ENCODE peak calls at places on chromosomes 6 and 20, in seven cellular contexts. N is stimulated activated CD8-positive, alpha-beta memory T cell treated with anti-CD3 and anti-CD28 coated beads, Interleukin-7, amount 100 ng/mL, for 1 hour; X is H54; O is sigmoid colon; G is A172; K is H7; V is KBM-7. Z is an unnamed sample.

GRCh38 chr6:52554684-52555280 is 22.1 kb downstream of the TRAM2 start:
- DNase-seq in N (no peak), X (no peak), O (no peak), G (no peak), K (no peak), V (no peak), Z (no peak)

GRCh38 chr6:149097794-149098193 is 219.7 kb upstream of the TAB2 start:
- DNase-seq in N (no peak), X (no peak), O (no peak), G (no peak), K (no peak), V (no peak), Z (no peak)

GRCh38 chr20:46073443-46073842 is 16.3 kb downstream of the NCOA5 start:
- DNase-seq in N (no peak), X (no peak), O (no peak), G (no peak), K (no peak), V (no peak), Z (no peak)

GRCh38 chr6:107957165-107957908 is 671 bp downstream of the SEC63 start:
- DNase-seq in N (peak), X (no peak), O (peak), G (peak), K (peak), V (peak), Z (peak)

GRCh38 chr6:33752139-33753015 is 5.7 kb upstream of the IP6K3 start:
- DNase-seq in N (no peak), X (no peak), O (no peak), G (no peak), K (no peak), V (peak), Z (no peak)

GRCh38 chr20:62732766-62733165 is 24.1 kb downstream of the NTSR1 start:
- DNase-seq in N (no peak), X (no peak), O (peak), G (no peak), K (no peak), V (no peak), Z (no peak)

GRCh38 chr6:32369678-32370077 is 2.0 kb downstream of the TSBP1 start:
- DNase-seq in N (no peak), X (peak), O (no peak), G (peak), K (no peak), V (no peak), Z (no peak)

GRCh38 chr6:15522856-15523529 is 139.8 kb downstream of the DTNBP1 start:
- DNase-seq in N (no peak), X (no peak), O (peak), G (no peak), K (peak), V (no peak), Z (no peak)

GRCh38 chr6:109834131-109834530 is 143.0 kb downstream of the FIG4 start:
- DNase-seq in N (no peak), X (no peak), O (no peak), G (no peak), K (no peak), V (no peak), Z (no peak)

GRCh38 chr20:9200196-9200595 is 131.3 kb downstream of the PLCB4 start:
- DNase-seq in N (no peak), X (no peak), O (no peak), G (peak), K (no peak), V (no peak), Z (no peak)

Z was measured in MM.1S.